ENCODE peak calls at places on chromosomes 16 and 17, in ten cellular contexts. B is HCT116, K is transverse colon, N is stomach, G is prostate gland, X is endothelial cell of umbilical vein, U is suprapubic skin, P is spleen, I is upper lobe of left lung, Y is sigmoid colon. O is an unnamed sample.

GRCh38 chr16:53881371-53881770 is 177.4 kb downstream of the FTO start:
- DNase-seq in G (no peak), N (no peak), K (no peak), B (peak), X (no peak), Y (no peak), U (no peak), I (no peak), P (no peak), O (no peak)

GRCh38 chr16:54431041-54431996 is 144.7 kb upstream of the IRX3 start:
- DNase-seq in Y (no peak), X (no peak), U (no peak), P (no peak), I (no peak), N (no peak), G (no peak), B (no peak), K (no peak), O (no peak)

GRCh38 chr17:44222112-44222869 is 2.8 kb upstream of the UBTF start:
- DNase-seq in P (peak), N (peak), B (peak), Y (peak), U (peak), X (peak), G (peak), I (peak), K (peak), O (no peak)

GRCh38 chr16:22265351-22265750 is 31.9 kb upstream of the POLR3E start:
- DNase-seq in P (no peak), I (no peak), B (no peak), Y (no peak), X (no peak), N (no peak), U (no peak), G (no peak), K (no peak), O (no peak)

GRCh38 chr17:56031636-56032035 is 121.6 kb upstream of the ANKFN1 start:
- DNase-seq in K (no peak), Y (no peak), P (no peak), X (no peak), U (no peak), B (no peak), N (no peak), I (no peak), G (no peak), O (no peak)

GRCh38 chr17:19002805-19003542 is 1.6 kb downstream of the FAM83G start:
- DNase-seq in G (no peak), I (no peak), X (no peak), B (no peak), P (no peak), U (no peak), K (no peak), N (no peak), Y (no peak), O (no peak)

GRCh38 chr16:24668481-24669001 is 60.9 kb upstream of the TNRC6A start:
- DNase-seq in K (no peak), I (no peak), P (no peak), N (no peak), B (no peak), U (no peak), X (peak), G (no peak), Y (no peak), O (no peak)

GRCh38 chr16:73565263-73565662 is 517.3 kb upstream of the ZFHX3 start:
- DNase-seq in U (no peak), X (no peak), N (no peak), Y (no peak), B (peak), K (no peak), P (no peak), I (no peak), G (no peak), O (no peak)

GRCh38 chr16:48182979-48183537 is 27.3 kb upstream of the ABCC12 start:
- DNase-seq in P (no peak), G (no peak), X (no peak), I (no peak), N (no peak), U (no peak), B (no peak), Y (peak), K (no peak), O (no peak)

GRCh38 chr17:40340327-40340726 is 24.2 kb downstream of the GJD3 start:
- DNase-seq in Y (no peak), U (no peak), B (no peak), P (no peak), I (no peak), X (no peak), N (no peak), K (no peak), G (no peak), O (no peak)
- TF ChIP-seq POLR2AphosphoS5 in Y (no peak), U (no peak), B (no peak), P (no peak), I (no peak), X (no peak), N (no peak), K (no peak), G (no peak), O (no peak)

GRCh38 chr17:82713015-82713723 is 3.3 kb upstream of the FN3KRP start:
- DNase-seq in B (no peak), N (no peak), Y (no peak), P (no peak), I (no peak), G (no peak), U (no peak), K (no peak), X (no peak), O (no peak)

GRCh38 chr17:82720204-82720603 is 3.7 kb downstream of the FN3KRP start:
- DNase-seq in B (no peak), Y (no peak), P (peak), U (no peak), X (no peak), G (no peak), I (no peak), K (no peak), N (no peak), O (no peak)

GRCh38 chr17:82718986-82719685 is 2.6 kb downstream of the FN3KRP start:
- DNase-seq in B (no peak), I (no peak), G (no peak), K (no peak), P (no peak), Y (no peak), N (no peak), X (no peak), U (no peak), O (no peak)

GRCh38 chr17:82722341-82723013 is 6.0 kb downstream of the FN3KRP start:
- DNase-seq in G (no peak), N (no peak), X (no peak), U (no peak), P (peak), I (no peak), Y (no peak), K (no peak), B (no peak), O (no peak)

GRCh38 chr17:82716383-82717181 is at the start of gene FN3KRP:
- DNase-seq in X (peak), U (peak), B (peak), Y (peak), I (peak), G (peak), N (peak), K (peak), P (peak), O (peak)
- H3K27ac ChIP-seq in X (no peak), U (peak), B (peak), Y (peak), I (peak), G (peak), N (peak), K (peak), P (peak), O (peak)

GRCh38 chr16:12667909-12668308 is 135.8 kb downstream of the CPPED1 start:
- DNase-seq in G (no peak), Y (no peak), U (no peak), I (no peak), P (no peak), N (no peak), B (no peak), X (no peak), K (no peak), O (no peak)
- TF ChIP-seq POLR2A in G (no peak), Y (no peak), U (no peak), I (no peak), P (no peak), N (no peak), B (no peak), X (no peak), K (no peak), O (no peak)

GRCh38 chr17:75277664-75278071 is 6.6 kb upstream of the MIF4GD start:
- DNase-seq in K (no peak), U (no peak), I (no peak), B (no peak), X (no peak), N (no peak), G (no peak), P (no peak), Y (no peak), O (no peak)
- TF ChIP-seq POLR2AphosphoS5 in K (no peak), U (no peak), I (no peak), B (no peak), X (no peak), N (no peak), G (no peak), P (no peak), Y (no peak), O (no peak)

DNA sequence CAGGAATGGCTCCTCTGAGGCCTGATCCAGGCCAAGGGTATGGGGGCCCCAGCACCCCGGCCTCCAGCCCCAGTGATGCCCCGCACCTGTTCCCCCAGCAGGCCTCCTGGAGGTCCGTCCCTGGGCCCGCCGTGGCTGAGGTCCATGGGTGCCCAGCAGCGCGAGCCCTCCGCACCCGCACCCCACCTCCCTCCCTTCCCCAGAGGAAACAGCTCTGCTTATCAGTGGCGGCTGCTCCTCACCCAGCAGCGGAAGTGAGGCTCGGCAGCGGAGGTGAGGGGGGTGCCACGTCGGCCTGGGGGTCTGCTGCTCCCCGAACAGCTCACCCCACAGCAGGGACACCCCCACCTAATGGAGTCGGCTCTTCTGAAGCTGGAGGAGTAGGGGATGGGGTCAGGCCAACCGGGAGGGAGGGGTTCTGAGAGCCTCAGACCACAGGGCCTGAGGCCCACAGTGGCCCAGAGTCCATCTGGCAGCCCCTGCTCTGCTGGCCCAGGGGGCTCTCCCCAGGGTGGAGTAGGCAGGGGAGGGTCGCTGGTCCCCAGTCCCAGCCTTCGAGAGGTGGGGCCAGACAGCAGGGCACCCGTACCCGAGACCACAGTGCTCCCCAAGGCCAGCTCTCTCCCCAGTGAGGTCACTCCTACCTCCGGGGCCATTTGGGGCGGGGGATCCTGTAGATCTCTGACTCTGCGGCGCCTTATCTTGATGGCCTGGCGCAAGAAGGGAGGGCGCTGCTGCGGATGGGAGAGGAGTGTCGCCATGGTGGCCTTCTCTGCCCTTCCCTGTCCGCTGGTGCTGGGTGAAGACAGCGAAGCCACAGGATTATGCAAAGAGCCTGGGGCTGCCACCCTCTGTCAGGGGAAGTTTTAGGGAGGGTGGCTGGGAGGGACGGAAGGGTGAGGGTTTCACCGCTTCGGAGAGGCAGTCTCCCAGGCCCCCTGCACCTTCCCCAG is at the start of gene UNC13D:
- DNase-seq in X (peak), P (peak), U (no peak), Y (peak), K (peak), B (no peak), N (peak), G (no peak), I (peak), O (peak)
- H3K27ac ChIP-seq in X (peak), P (peak), U (peak), Y (peak), K (peak), B (peak), N (peak), G (peak), I (peak), O (peak)

O was measured in breast epithelium.